ENCODE peak calls at places on chromosomes 12 and 14, in five cellular contexts. I is stimulated activated CD8-positive, alpha-beta memory T cell treated with anti-CD3 and anti-CD28 coated beads, Interleukin-4, amount 100 ng/mL, for 4 hours; K is activated T-cell treated with anti-CD3 and anti-CD28 coated beads for 48 hours; R is HEK293T; B is Daoy. L is an unnamed sample.
A peak's percentile ranks its signal among the peaks of the same experiment; 100 is the strongest.

GRCh38 chr14:64879635-64880381 is at the start of gene SPTB:
- DNase-seq in I (peak; percentile 35), K (peak; percentile 45), R (peak; percentile 60), B (peak; percentile 40), L (no peak)

GRCh38 chr12:131196220-131196619 is 242.5 kb downstream of the ADGRD1 start:
- DNase-seq in I (no peak), K (no peak), R (no peak), B (no peak), L (no peak)

GRCh38 chr12:18158774-18159557 is 69.0 kb upstream of the RERGL start:
- DNase-seq in I (no peak), K (peak; percentile 1), R (peak; percentile 28), B (peak; percentile 24), L (peak; percentile 78)

GRCh38 chr14:24285351-24285750 is 14.0 kb upstream of the RABGGTA start:
- DNase-seq in I (no peak), K (no peak), R (no peak), B (no peak), L (no peak)

GRCh38 chr12:110367209-110367864 is 36.2 kb downstream of the ANAPC7 start:
- DNase-seq in I (no peak), K (no peak), R (no peak), B (no peak), L (no peak)

GRCh38 chr12:79121486-79121885 is 256.9 kb downstream of the SYT1 start:
- DNase-seq in I (no peak), K (no peak), R (peak; percentile 16), B (peak; percentile 13), L (no peak)

GRCh38 chr12:122895290-122895689 is 634 bp downstream of the VPS37B start:
- DNase-seq in I (no peak), K (no peak), R (no peak), B (peak; percentile 30), L (no peak)

GRCh38 chr14:24095196-24096068 is 1.3 kb downstream of the PCK2 start:
- DNase-seq in I (no peak), K (peak; percentile 63), R (peak; percentile 25), B (peak; percentile 69), L (peak; percentile 83)

GRCh38 chr12:14995583-14996425 is 23.0 kb downstream of the PDE6H start:
- DNase-seq in I (no peak), K (no peak), R (peak; percentile 16), B (peak; percentile 52), L (peak; percentile 70)

GRCh38 chr12:92036771-92037453 is 108.7 kb downstream of the BTG1 start:
- DNase-seq in I (no peak), K (no peak), R (no peak), B (peak; percentile 27), L (no peak)

GRCh38 chr12:127262658-127263057 is 1004.3 kb upstream of the TMEM132C start:
- DNase-seq in I (no peak), K (no peak), R (no peak), B (no peak), L (no peak)

GRCh38 chr12:78959556-78959955 is 95.0 kb downstream of the SYT1 start:
- DNase-seq in I (no peak), K (no peak), R (no peak), B (no peak), L (peak; percentile 5)

GRCh38 chr12:26187429-26187828 is 7.9 kb upstream of the SSPN start:
- DNase-seq in I (no peak), K (no peak), R (no peak), B (no peak), L (no peak)

GRCh38 chr12:41992029-41992428 is 152.6 kb downstream of the GXYLT1 start:
- DNase-seq in I (no peak), K (no peak), R (no peak), B (no peak), L (no peak)

L was measured in SJCRH30.